ENCODE peak calls at places on chromosomes 5 and 9, in six cellular contexts. H, O, L, X, V and F are unnamed samples.

GRCh38 chr9:100505564-100506159 is 32.7 kb downstream of the TMEFF1 start:
- DNase-seq in H (peak; percentile 33), O (peak; percentile 58), L (peak; percentile 51), X (peak; percentile 70), V (peak; percentile 77), F (peak; percentile 57)

GRCh38 chr9:29685531-29685930 is 2112.2 kb upstream of the C9orf72 start:
- DNase-seq in H (no peak), O (no peak), L (no peak), X (no peak), V (no peak), F (no peak)

GRCh38 chr9:112028242-112029221 is 131.9 kb downstream of the UGCG start:
- DNase-seq in H (no peak), O (no peak), L (no peak), X (no peak), V (peak; percentile 19), F (no peak)

GRCh38 chr9:109793196-109793595 is 13.2 kb downstream of the PALM2AKAP2 start:
- DNase-seq in H (peak; percentile 93), O (no peak), L (no peak), X (no peak), V (peak; percentile 25), F (no peak)

GRCh38 chr5:56838409-56839039 is 23.2 kb downstream of the MAP3K1 start:
- DNase-seq in H (peak; percentile 75), O (no peak), L (no peak), X (no peak), V (peak; percentile 60), F (no peak)

GRCh38 chr9:86082870-86083269 is 16.5 kb downstream of the GOLM1 start:
- DNase-seq in H (peak; percentile 81), O (no peak), L (no peak), X (no peak), V (no peak), F (no peak)

GRCh38 chr9:132756214-132756799 is 86.0 kb downstream of the GTF3C4 start:
- DNase-seq in H (no peak), O (no peak), L (no peak), X (no peak), V (no peak), F (no peak)

GRCh38 chr9:108634164-108634563 is 221.6 kb downstream of the ACTL7B start:
- DNase-seq in H (no peak), O (no peak), L (no peak), X (no peak), V (peak; percentile 24), F (no peak)

GRCh38 chr9:134157378-134157885 is 6.9 kb downstream of the RNU6ATAC start:
- DNase-seq in H (no peak), O (no peak), L (no peak), X (no peak), V (no peak), F (no peak)

GRCh38 chr9:11149065-11149464 is 536.3 kb upstream of the PTPRD start:
- DNase-seq in H (no peak), O (no peak), L (no peak), X (no peak), V (no peak), F (no peak)

GRCh38 chr9:127858041-127858512 is 3.6 kb upstream of the ENG start:
- DNase-seq in H (no peak), O (peak; percentile 75), L (no peak), X (no peak), V (no peak), F (no peak)

GRCh38 chr9:123685489-123686083 is 244.3 kb downstream of the DENND1A start:
- DNase-seq in H (no peak), O (no peak), L (no peak), X (no peak), V (no peak), F (no peak)

GRCh38 chr9:107684224-107684623 is 194.7 kb upstream of the KLF4 start:
- DNase-seq in H (peak; percentile 18), O (no peak), L (no peak), X (no peak), V (peak; percentile 9), F (no peak)

GRCh38 chr5:168428552-168428951 is 57.7 kb upstream of the RARS1 start:
- DNase-seq in H (no peak), O (no peak), L (no peak), X (no peak), V (no peak), F (no peak)
- TF ChIP-seq CTCF in H (no peak), O (no peak), L (no peak), X (no peak), V (no peak), F (no peak)

GRCh38 chr9:98185021-98185567 is 7.3 kb downstream of the CORO2A start:
- DNase-seq in H (no peak), O (no peak), L (no peak), X (no peak), V (no peak), F (no peak)
- TF ChIP-seq CTCF in H (no peak), O (no peak), L (no peak), X (no peak), V (no peak), F (no peak)

GRCh38 chr5:103057208-103058130 is 62.5 kb downstream of the GIN1 start:
- DNase-seq in H (peak; percentile 14), O (no peak), L (no peak), X (no peak), V (peak; percentile 29), F (no peak)

GRCh38 chr5:103059525-103059924 is 60.4 kb downstream of the GIN1 start:
- DNase-seq in H (no peak), O (no peak), L (no peak), X (no peak), V (no peak), F (no peak)

GRCh38 chr5:103066346-103066745 is 53.6 kb downstream of the GIN1 start:
- DNase-seq in H (no peak), O (no peak), L (no peak), X (no peak), V (no peak), F (no peak)

DNA sequence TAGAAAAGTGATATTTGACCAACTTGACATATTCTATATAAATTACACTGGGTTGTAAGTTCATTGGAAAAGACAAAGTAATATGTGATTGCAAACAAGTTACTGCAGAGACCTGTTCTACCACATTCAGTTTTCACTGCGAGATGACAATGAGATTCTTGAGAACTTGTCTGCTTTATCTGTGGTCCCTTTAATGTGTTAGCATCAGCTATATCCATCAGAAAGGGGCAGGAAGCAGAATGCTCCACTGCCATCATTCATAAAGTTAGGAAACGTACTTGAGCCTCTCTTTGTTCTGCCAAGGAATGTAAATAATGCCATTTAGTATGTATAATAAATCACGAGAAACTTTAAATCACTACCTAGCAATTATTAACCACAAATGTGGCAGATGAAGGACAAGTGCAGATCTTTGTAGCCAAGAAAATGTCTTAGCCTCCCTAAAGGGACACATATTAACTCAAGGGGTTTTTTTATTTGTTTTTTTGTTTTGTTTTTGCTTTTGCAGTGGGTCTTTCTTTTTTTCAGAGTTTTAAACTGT is 59.5 kb downstream of the GIN1 start:
- DNase-seq in H (no peak), O (no peak), L (no peak), X (no peak), V (no peak), F (no peak)
- TF ChIP-seq CTCF in H (no peak), O (no peak), L (no peak), X (no peak), V (no peak), F (no peak)

DNA sequence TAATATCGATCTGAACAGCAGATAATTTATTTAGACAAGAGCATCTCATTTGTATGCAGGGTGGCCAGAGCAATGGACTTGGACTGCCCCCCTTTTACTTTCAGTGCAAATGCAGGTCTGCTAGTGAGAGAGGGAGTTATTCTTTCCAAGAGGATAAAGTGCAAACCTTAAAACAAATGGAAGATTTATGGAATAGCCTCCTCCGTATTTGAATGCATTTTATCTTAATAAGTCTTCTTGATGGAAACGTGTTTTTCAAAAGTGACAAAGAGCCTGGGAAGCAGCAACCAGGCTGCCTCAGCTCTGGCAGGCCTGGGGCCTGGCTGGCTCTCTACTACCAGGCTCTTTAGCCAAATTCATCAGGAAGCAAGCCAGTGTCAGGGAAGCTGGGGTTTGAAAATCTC is 6.8 kb downstream of the NR2F1 start:
- DNase-seq in H (peak; percentile 64), O (no peak), L (no peak), X (no peak), V (no peak), F (peak; percentile 40)
- TF ChIP-seq CTCF in H (no peak), O (no peak), L (no peak), X (no peak), V (no peak), F (no peak)

DNA sequence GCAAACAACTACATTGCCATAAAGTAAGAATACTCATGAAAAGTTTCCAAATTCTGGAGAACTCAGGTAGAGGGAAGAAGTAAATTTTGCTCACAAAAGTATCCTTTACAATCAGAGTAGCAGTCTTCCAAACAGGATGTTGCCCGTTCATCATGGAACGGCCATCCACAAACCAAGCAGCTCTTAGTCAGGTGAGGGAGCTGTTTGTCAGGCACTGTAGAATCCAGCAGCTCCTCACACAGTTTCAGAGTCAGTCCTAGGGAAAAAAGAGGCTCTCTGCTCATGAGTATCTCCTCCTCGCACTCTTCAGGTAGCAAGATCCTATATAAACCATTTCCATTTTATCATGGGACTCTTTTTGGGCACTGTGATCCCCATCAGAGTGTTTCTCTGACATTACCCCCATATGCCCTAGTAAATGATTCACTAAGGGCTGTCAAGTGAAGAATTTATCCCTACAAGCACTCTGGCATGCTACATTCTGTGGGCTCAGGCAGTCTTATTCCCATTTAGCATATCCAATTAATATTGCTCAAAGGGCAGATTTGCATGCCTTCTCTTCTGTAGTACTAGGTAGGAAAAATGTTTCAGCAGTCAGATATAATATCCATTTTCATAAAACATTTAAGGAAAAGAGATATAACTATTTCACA is 97.9 kb downstream of the WDR41 start:
- DNase-seq in H (no peak), O (no peak), L (no peak), X (no peak), V (no peak), F (no peak)
- TF ChIP-seq CTCF in H (no peak), O (no peak), L (no peak), X (no peak), V (no peak), F (no peak)

GRCh38 chr5:124662261-124662781 is 84.1 kb downstream of the ZNF608 start:
- DNase-seq in H (no peak), O (no peak), L (no peak), X (no peak), V (peak; percentile 81), F (no peak)

GRCh38 chr5:124658867-124659557 is 87.4 kb downstream of the ZNF608 start:
- DNase-seq in H (no peak), O (no peak), L (no peak), X (no peak), V (no peak), F (no peak)

GRCh38 chr5:124661317-124662141 is 84.9 kb downstream of the ZNF608 start:
- DNase-seq in H (peak; percentile 89), O (no peak), L (no peak), X (no peak), V (peak; percentile 97), F (no peak)

GRCh38 chr5:124659798-124660197 is 86.6 kb downstream of the ZNF608 start:
- DNase-seq in H (peak; percentile 55), O (no peak), L (no peak), X (no peak), V (no peak), F (no peak)

GRCh38 chr5:124660229-124661093 is 86.0 kb downstream of the ZNF608 start:
- DNase-seq in H (peak; percentile 41), O (no peak), L (no peak), X (peak; percentile 66), V (peak; percentile 38), F (no peak)
- TF ChIP-seq CTCF in H (no peak), O (no peak), L (peak; percentile 3), X (no peak), V (no peak), F (no peak)